ENCODE peak calls at places on chromosome 1, in four cellular contexts. One of them, this sample, is unnamed.
A peak's percentile ranks its signal among the peaks of the same experiment; 100 is the strongest.

GRCh38 chr1:119605686-119606085 is 42.4 kb downstream of the ZNF697 start:
- DNase-seq in astrocyte: no peak
- DNase-seq in left ventricle myocardium inferior: no peak
- DNase-seq in MM.1S: no peak
- DNase-seq in this sample: no peak

GRCh38 chr1:115062542-115063004 is 26.7 kb downstream of the TSPAN2 start:
- DNase-seq in astrocyte: peak; percentile 87
- DNase-seq in left ventricle myocardium inferior: peak; percentile 42
- DNase-seq in MM.1S: peak; percentile 84
- DNase-seq in this sample: no peak

GRCh38 chr1:154193821-154194220 is 1.9 kb upstream of the TPM3 start:
- DNase-seq in astrocyte: no peak
- DNase-seq in left ventricle myocardium inferior: no peak
- DNase-seq in MM.1S: peak; percentile 24
- DNase-seq in this sample: no peak

GRCh38 chr1:101781437-101781836 is 215.3 kb downstream of the OLFM3 start:
- DNase-seq in astrocyte: peak; percentile 2
- DNase-seq in left ventricle myocardium inferior: no peak
- DNase-seq in MM.1S: peak; percentile 53
- DNase-seq in this sample: no peak

GRCh38 chr1:204511366-204511765 is 4.8 kb upstream of the MDM4 start:
- DNase-seq in astrocyte: no peak
- DNase-seq in left ventricle myocardium inferior: no peak
- DNase-seq in MM.1S: no peak
- DNase-seq in this sample: no peak

GRCh38 chr1:175154595-175155472 is 37.7 kb downstream of the KIAA0040 start:
- DNase-seq in astrocyte: peak; percentile 14
- DNase-seq in left ventricle myocardium inferior: peak; percentile 69
- DNase-seq in MM.1S: peak; percentile 91
- DNase-seq in this sample: no peak

GRCh38 chr1:43997979-43998378 is 6.6 kb downstream of the CCDC24 start:
- DNase-seq in astrocyte: no peak
- DNase-seq in left ventricle myocardium inferior: no peak
- DNase-seq in MM.1S: no peak
- DNase-seq in this sample: no peak

GRCh38 chr1:34088001-34088400 is 77.0 kb downstream of the CSMD2 start:
- DNase-seq in astrocyte: no peak
- DNase-seq in left ventricle myocardium inferior: no peak
- DNase-seq in MM.1S: no peak
- DNase-seq in this sample: no peak

GRCh38 chr1:245730796-245731195 is 576.0 kb downstream of the KIF26B start:
- DNase-seq in astrocyte: peak; percentile 55
- DNase-seq in left ventricle myocardium inferior: no peak
- DNase-seq in MM.1S: no peak
- DNase-seq in this sample: no peak

GRCh38 chr1:227392984-227393764 is 74.9 kb upstream of the CDC42BPA start:
- DNase-seq in astrocyte: no peak
- DNase-seq in left ventricle myocardium inferior: no peak
- DNase-seq in MM.1S: no peak
- DNase-seq in this sample: no peak

GRCh38 chr1:12453400-12454343 is 164.3 kb downstream of the DHRS3 start:
- DNase-seq in astrocyte: no peak
- DNase-seq in left ventricle myocardium inferior: no peak
- DNase-seq in MM.1S: no peak
- DNase-seq in this sample: no peak

GRCh38 chr1:204569478-204569877 is 53.3 kb downstream of the MDM4 start:
- DNase-seq in astrocyte: no peak
- DNase-seq in left ventricle myocardium inferior: no peak
- DNase-seq in MM.1S: no peak
- DNase-seq in this sample: no peak

GRCh38 chr1:15243275-15244043 is 3.6 kb upstream of the FHAD1 start:
- DNase-seq in astrocyte: peak; percentile 10
- DNase-seq in left ventricle myocardium inferior: no peak
- DNase-seq in MM.1S: no peak
- DNase-seq in this sample: no peak

GRCh38 chr1:47508900-47509488 is 71.2 kb downstream of the FOXD2 start:
- DNase-seq in astrocyte: no peak
- DNase-seq in left ventricle myocardium inferior: no peak
- DNase-seq in MM.1S: no peak
- DNase-seq in this sample: no peak

GRCh38 chr1:47505267-47505666 is 67.4 kb downstream of the FOXD2 start:
- DNase-seq in astrocyte: no peak
- DNase-seq in left ventricle myocardium inferior: no peak
- DNase-seq in MM.1S: no peak
- DNase-seq in this sample: no peak

GRCh38 chr1:47507140-47507539 is 69.3 kb downstream of the FOXD2 start:
- DNase-seq in astrocyte: no peak
- DNase-seq in left ventricle myocardium inferior: no peak
- DNase-seq in MM.1S: no peak
- DNase-seq in this sample: no peak

GRCh38 chr1:47507921-47508894 is 70.4 kb downstream of the FOXD2 start:
- DNase-seq in astrocyte: no peak
- DNase-seq in left ventricle myocardium inferior: peak; percentile 22
- DNase-seq in MM.1S: no peak
- DNase-seq in this sample: no peak

DNA sequence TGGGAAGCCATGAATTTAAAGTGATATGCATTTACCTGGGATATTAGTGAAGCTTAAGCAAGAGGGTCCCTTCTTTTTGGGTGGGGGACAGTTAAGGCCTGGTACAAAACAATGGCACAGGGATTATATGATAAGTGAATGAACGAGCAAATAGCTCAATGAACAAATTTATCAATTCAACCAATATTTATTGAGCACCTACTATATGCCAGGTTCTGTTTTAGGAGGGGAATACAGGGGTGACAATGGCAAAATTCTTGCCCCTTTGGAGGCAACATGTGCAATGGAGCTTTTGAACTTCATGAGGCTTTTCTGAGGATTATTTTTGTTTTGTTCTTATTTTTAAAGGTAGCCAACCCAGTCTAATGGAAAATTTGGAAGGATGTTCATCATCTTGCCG is 68.2 kb downstream of the FOXD2 start:
- DNase-seq in astrocyte: no peak
- DNase-seq in left ventricle myocardium inferior: no peak
- DNase-seq in MM.1S: no peak
- DNase-seq in this sample: no peak
- H3K27me3 ChIP-seq in astrocyte: peaks cover 39% of the 10 kb centered on the region
- H3K27me3 ChIP-seq in left ventricle myocardium inferior: peaks cover 96% of the 10 kb centered on the region
- H3K27me3 ChIP-seq in MM.1S: peaks cover 8% of the 10 kb centered on the region
- H3K27me3 ChIP-seq in this sample: peaks cover 38% of the 10 kb centered on the region

DNA sequence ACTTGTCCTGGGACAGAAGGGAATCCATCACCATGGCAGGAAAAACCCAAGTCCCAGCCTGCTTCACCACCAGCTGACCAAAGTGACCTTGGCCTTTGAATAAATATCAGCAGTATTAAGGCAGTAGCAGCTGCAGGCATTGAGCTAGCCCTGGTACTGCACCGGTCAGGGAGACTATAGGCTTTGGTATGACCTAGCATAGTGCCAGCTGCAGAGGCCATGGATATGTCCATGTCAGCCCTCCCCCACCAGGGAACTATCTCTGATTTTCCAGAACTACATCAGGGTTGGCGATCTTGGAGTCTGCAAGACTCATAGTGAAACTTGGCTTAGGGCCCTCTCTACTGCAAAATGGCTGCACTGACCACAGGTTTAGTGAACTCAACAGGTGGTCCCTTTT is 49.2 kb upstream of the FAM20B start:
- DNase-seq in astrocyte: no peak
- DNase-seq in left ventricle myocardium inferior: no peak
- DNase-seq in MM.1S: no peak
- DNase-seq in this sample: no peak
- H3K9me3 ChIP-seq in astrocyte: no peaks in the 10 kb centered on the region
- H3K9me3 ChIP-seq in left ventricle myocardium inferior: peaks cover 57% of the 10 kb centered on the region
- H3K9me3 ChIP-seq in MM.1S: no peaks in the 10 kb centered on the region
- H3K9me3 ChIP-seq in this sample: peaks cover 15% of the 10 kb centered on the region

GRCh38 chr1:164982545-164982944 is 374.0 kb downstream of the LMX1A start:
- DNase-seq in astrocyte: no peak
- DNase-seq in left ventricle myocardium inferior: no peak
- DNase-seq in MM.1S: no peak
- DNase-seq in this sample: no peak
- H3K27me3 ChIP-seq in astrocyte: no peaks in the 10 kb centered on the region
- H3K27me3 ChIP-seq in left ventricle myocardium inferior: no peaks in the 10 kb centered on the region
- H3K27me3 ChIP-seq in MM.1S: no peaks in the 10 kb centered on the region
- H3K27me3 ChIP-seq in this sample: no peaks in the 10 kb centered on the region

DNA sequence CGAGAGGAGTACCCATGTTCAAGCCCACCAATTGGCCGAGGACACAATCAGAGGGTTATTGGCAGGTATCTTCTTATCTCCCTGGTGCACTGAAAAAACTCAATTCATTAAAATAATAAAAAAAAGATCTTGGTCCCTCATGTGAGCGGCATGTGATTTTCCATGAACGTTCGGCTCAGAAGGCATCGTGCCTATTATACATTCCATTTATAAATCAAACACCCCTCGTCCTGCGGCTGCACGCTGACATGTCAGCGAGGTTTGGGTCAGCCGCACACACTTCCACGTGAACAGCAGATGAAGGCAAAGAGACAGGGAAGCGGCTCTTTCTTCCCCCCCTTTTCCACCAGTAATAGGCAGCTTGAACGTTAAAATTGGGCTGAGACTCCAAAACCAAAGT is 31.3 kb upstream of the SMYD2 start:
- DNase-seq in astrocyte: no peak
- DNase-seq in left ventricle myocardium inferior: no peak
- DNase-seq in MM.1S: no peak
- DNase-seq in this sample: no peak
- H3K9me3 ChIP-seq in astrocyte: no peaks in the 10 kb centered on the region
- H3K9me3 ChIP-seq in left ventricle myocardium inferior: no peaks in the 10 kb centered on the region
- H3K9me3 ChIP-seq in MM.1S: no peaks in the 10 kb centered on the region
- H3K9me3 ChIP-seq in this sample: no peaks in the 10 kb centered on the region

GRCh38 chr1:39684313-39684664 is 6.9 kb downstream of the HPCAL4 start:
- DNase-seq in astrocyte: no peak
- DNase-seq in left ventricle myocardium inferior: no peak
- DNase-seq in MM.1S: no peak
- DNase-seq in this sample: no peak

GRCh38 chr1:39685071-39685470 is 6.2 kb downstream of the HPCAL4 start:
- DNase-seq in astrocyte: no peak
- DNase-seq in left ventricle myocardium inferior: no peak
- DNase-seq in MM.1S: no peak
- DNase-seq in this sample: no peak

GRCh38 chr1:39681999-39682398 is 9.2 kb downstream of the HPCAL4 start:
- DNase-seq in astrocyte: no peak
- DNase-seq in left ventricle myocardium inferior: no peak
- DNase-seq in MM.1S: no peak
- DNase-seq in this sample: no peak

GRCh38 chr1:39681294-39681693 is 9.4 kb upstream of the NT5C1A start:
- DNase-seq in astrocyte: no peak
- DNase-seq in left ventricle myocardium inferior: no peak
- DNase-seq in MM.1S: peak; percentile 80
- DNase-seq in this sample: no peak

DNA sequence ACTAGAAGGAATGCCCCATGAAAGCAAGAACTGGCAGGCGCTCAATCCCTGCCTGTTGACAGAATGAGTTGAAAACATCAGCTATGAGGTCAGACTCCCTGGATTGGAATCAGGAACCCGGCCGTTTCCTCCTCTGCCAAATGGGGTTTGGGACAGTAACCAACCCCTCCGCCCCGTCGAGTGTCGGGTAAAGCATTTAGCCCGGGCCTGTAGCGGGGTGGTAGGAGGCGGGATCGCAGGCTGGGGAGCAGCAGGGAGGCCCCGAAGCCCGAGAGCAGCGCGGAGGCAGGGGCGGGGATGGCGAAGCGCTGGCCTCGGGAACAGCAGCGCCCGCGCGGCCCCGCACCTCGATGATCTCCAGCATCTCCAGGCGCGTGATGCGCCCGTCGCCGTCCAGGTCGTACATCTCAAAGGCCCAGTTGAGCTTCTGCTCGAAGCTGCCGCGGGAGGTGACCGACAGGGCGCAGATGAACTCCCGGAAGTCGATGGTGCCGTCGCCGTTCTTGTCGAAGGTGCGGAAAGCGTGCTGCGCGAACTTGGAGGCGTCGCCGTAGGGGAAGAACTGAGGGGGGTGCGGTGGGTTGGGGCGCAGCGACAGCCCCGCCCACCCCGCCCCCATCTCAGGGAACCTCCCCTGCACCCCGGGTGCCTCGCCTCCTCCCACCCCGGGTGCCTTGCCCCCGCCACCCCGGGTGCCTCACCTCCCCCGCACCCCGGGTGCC is 7.5 kb downstream of the HPCAL4 start:
- DNase-seq in astrocyte: no peak
- DNase-seq in left ventricle myocardium inferior: peak; percentile 40
- DNase-seq in MM.1S: no peak
- DNase-seq in this sample: no peak
- H3K27me3 ChIP-seq in astrocyte: peaks cover 74% of the 10 kb centered on the region
- H3K27me3 ChIP-seq in left ventricle myocardium inferior: peaks cover 89% of the 10 kb centered on the region
- H3K27me3 ChIP-seq in MM.1S: no peaks in the 10 kb centered on the region
- H3K27me3 ChIP-seq in this sample: peaks cover 82% of the 10 kb centered on the region

This sample was measured in AG04450.